ENCODE peak calls at places on chromosomes 16 and 17, in seven cellular contexts. T is NB4, O is adrenal gland, Q is fibroblast of villous mesenchyme, I is upper lobe of right lung, E is heart left ventricle, W is neural crest cell. N is an unnamed sample.

GRCh38 chr16:25060920-25061319 is 45.8 kb upstream of the ARHGAP17 start:
- DNase-seq in T (peak; percentile 94), O (no peak), Q (peak; percentile 99), I (no peak), E (no peak), W (no peak), N (no peak)

GRCh38 chr16:50685456-50686058 is 4.4 kb upstream of the SNX20 start:
- DNase-seq in T (peak; percentile 87), O (no peak), Q (no peak), I (no peak), E (no peak), W (no peak), N (no peak)

GRCh38 chr17:33200116-33200515 is 93.0 kb downstream of the ASIC2 start:
- DNase-seq in T (no peak), O (no peak), Q (peak; percentile 54), I (no peak), E (no peak), W (no peak), N (no peak)

GRCh38 chr16:19578378-19578851 is 22.9 kb downstream of the VPS35L start:
- DNase-seq in T (no peak), O (no peak), Q (no peak), I (no peak), E (no peak), W (peak; percentile 8), N (no peak)

GRCh38 chr17:50765454-50766221 is 1.7 kb downstream of the ANKRD40CL start:
- DNase-seq in T (peak; percentile 61), O (no peak), Q (no peak), I (no peak), E (no peak), W (no peak), N (no peak)

GRCh38 chr17:57506253-57506911 is 238.7 kb downstream of the CCDC182 start:
- DNase-seq in T (no peak), O (no peak), Q (no peak), I (no peak), E (no peak), W (no peak), N (no peak)

GRCh38 chr17:48671697-48672171 is 45.6 kb upstream of the HOXB9 start:
- DNase-seq in T (peak; percentile 61), O (peak; percentile 88), Q (peak; percentile 76), I (peak; percentile 85), E (peak; percentile 84), W (peak; percentile 71), N (peak; percentile 80)

GRCh38 chr16:51388516-51388951 is 237.5 kb upstream of the SALL1 start:
- DNase-seq in T (no peak), O (no peak), Q (no peak), I (no peak), E (no peak), W (no peak), N (no peak)

GRCh38 chr16:78677332-78677731 is 577.9 kb downstream of the WWOX start:
- DNase-seq in T (no peak), O (no peak), Q (no peak), I (no peak), E (no peak), W (no peak), N (no peak)

GRCh38 chr17:38333635-38334295 is 10.0 kb downstream of the GPR179 start:
- DNase-seq in T (peak; percentile 65), O (no peak), Q (no peak), I (no peak), E (no peak), W (peak; percentile 61), N (peak; percentile 80)

GRCh38 chr16:25134306-25134705 is 22.8 kb downstream of the LCMT1 start:
- DNase-seq in T (peak; percentile 58), O (no peak), Q (no peak), I (no peak), E (no peak), W (no peak), N (no peak)

GRCh38 chr17:59093145-59093701 is 13.5 kb downstream of the TRIM37 start:
- DNase-seq in T (peak; percentile 6), O (no peak), Q (no peak), I (no peak), E (no peak), W (no peak), N (no peak)

GRCh38 chr17:4940625-4941021 is 555 bp downstream of the RNF167 start:
- DNase-seq in T (peak; percentile 59), O (no peak), Q (no peak), I (peak; percentile 68), E (no peak), W (no peak), N (no peak)

GRCh38 chr16:4591706-4592470 is 22.8 kb downstream of the UBALD1 start:
- DNase-seq in T (peak; percentile 75), O (no peak), Q (no peak), I (no peak), E (no peak), W (no peak), N (no peak)
- TF ChIP-seq CTCF in T (no peak), O (no peak), Q (no peak), I (no peak), E (no peak), W (no peak), N (no peak)

GRCh38 chr17:43363926-43364285 is 34.9 kb upstream of the ARL4D start:
- DNase-seq in T (no peak), O (no peak), Q (no peak), I (no peak), E (no peak), W (no peak), N (no peak)

GRCh38 chr17:43363181-43363925 is 35.4 kb upstream of the ARL4D start:
- DNase-seq in T (no peak), O (no peak), Q (no peak), I (no peak), E (no peak), W (no peak), N (no peak)

GRCh38 chr17:43367588-43368242 is 31.1 kb upstream of the ARL4D start:
- DNase-seq in T (peak; percentile 89), O (no peak), Q (peak; percentile 96), I (no peak), E (no peak), W (peak; percentile 21), N (no peak)

GRCh38 chr17:43366809-43367587 is 31.8 kb upstream of the ARL4D start:
- DNase-seq in T (peak; percentile 35), O (peak; percentile 25), Q (peak; percentile 52), I (no peak), E (no peak), W (no peak), N (no peak)

GRCh38 chr17:43365356-43365755 is 33.4 kb upstream of the ARL4D start:
- DNase-seq in T (no peak), O (no peak), Q (no peak), I (no peak), E (no peak), W (no peak), N (no peak)
- TF ChIP-seq CTCF in T (no peak), O (no peak), Q (peak; percentile 35), I (no peak), E (no peak), W (no peak), N (peak; percentile 23)

GRCh38 chr17:44968225-44969143 is at the start of gene C1QL1:
- DNase-seq in T (peak; percentile 91), O (peak; percentile 92), Q (peak; percentile 91), I (peak; percentile 95), E (peak; percentile 95), W (peak; percentile 85), N (peak; percentile 94)

GRCh38 chr17:44967026-44967906 is 837 bp downstream of the C1QL1 start:
- DNase-seq in T (no peak), O (no peak), Q (no peak), I (no peak), E (no peak), W (no peak), N (no peak)

GRCh38 chr17:44966348-44967025 is 1.6 kb downstream of the C1QL1 start:
- DNase-seq in T (no peak), O (no peak), Q (no peak), I (no peak), E (no peak), W (no peak), N (no peak)

GRCh38 chr17:44967907-44968224 is 237 bp downstream of the C1QL1 start:
- DNase-seq in T (no peak), O (no peak), Q (no peak), I (no peak), E (no peak), W (no peak), N (no peak)

DNA sequence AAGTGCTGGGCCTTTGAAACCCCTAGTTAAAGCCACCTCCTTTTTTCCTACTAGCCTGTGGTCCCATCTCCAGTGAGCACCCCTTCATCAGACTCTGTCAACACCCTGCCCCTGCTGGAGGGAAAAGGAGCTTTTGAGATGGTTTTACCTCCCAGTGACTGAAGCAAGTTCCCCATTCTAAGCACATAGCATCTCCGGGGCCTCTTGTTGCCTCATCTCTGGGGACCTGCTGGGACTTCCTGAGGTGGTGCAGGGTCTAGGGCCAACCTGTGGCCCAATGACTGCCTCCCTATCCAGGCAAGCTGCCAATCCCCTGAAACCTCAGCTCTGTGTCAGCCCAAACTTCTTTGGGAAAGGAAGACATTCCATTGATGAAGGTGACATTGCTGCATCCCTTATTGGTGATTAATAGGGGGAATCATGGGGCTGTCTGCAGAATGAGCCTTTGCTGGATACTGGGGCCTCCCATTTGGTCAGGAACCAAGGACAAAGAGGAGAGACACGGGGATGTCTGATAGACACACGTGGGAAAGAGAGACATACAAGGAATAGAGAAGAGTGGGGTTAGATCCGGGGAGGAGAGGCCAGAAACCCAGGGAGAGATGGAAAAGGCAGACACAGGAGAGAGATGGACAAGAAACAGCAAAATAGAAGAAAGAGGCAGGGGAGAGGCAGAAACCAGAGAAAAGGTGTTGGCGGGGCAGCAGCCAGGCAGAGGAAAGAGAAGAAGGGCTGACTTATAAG is 2.4 kb downstream of the C1QL1 start:
- DNase-seq in T (peak; percentile 80), O (no peak), Q (no peak), I (no peak), E (no peak), W (no peak), N (no peak)
- TF ChIP-seq CTCF in T (peak; percentile 31), O (no peak), Q (no peak), I (no peak), E (no peak), W (no peak), N (no peak)

GRCh38 chr17:2033128-2033527 is 3.2 kb downstream of the DPH1 start:
- DNase-seq in T (no peak), O (no peak), Q (no peak), I (no peak), E (no peak), W (no peak), N (no peak)

GRCh38 chr17:2029911-2030778 is at the start of gene DPH1:
- DNase-seq in T (peak; percentile 79), O (peak; percentile 93), Q (peak; percentile 90), I (peak; percentile 94), E (peak; percentile 94), W (peak; percentile 80), N (peak; percentile 92)

GRCh38 chr17:2028737-2029136 is 1.2 kb upstream of the DPH1 start:
- DNase-seq in T (no peak), O (no peak), Q (no peak), I (no peak), E (no peak), W (no peak), N (peak; percentile 29)

GRCh38 chr17:2028234-2028614 is 1.7 kb upstream of the DPH1 start:
- DNase-seq in T (no peak), O (no peak), Q (no peak), I (no peak), E (no peak), W (no peak), N (no peak)

DNA sequence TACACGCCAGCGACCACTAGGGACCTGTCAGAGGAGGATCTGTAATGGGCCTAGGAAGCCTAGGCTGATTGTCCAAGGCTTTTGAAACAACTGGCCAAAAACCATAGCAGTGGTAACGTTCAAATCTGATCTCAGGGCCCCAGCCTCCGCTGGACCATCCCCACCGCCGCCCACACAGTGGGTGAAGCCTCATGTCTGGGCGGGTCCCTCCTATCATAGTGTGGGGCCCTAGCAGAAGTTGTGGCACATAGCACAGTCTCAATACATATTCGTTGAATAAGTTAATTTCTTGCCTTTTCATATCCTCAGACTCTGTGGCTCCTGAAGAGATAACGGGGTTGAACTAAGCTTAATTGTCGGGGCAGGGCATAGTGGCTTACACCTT is 818 bp downstream of the DPH1 start:
- DNase-seq in T (peak; percentile 85), O (peak; percentile 64), Q (no peak), I (no peak), E (no peak), W (no peak), N (peak; percentile 69)
- TF ChIP-seq CTCF in T (peak; percentile 49), O (no peak), Q (peak; percentile 65), I (peak; percentile 45), E (peak; percentile 53), W (peak; percentile 71), N (peak; percentile 58)